ENCODE peak calls at places on chromosomes 11 and 22, in ten cellular contexts. D is fibroblast of the aortic adventitia; U is HCT116; C is endodermal cell; B is CD4-positive, alpha-beta memory T cell; M is dorsolateral prefrontal cortex; N is effector memory CD4-positive, alpha-beta T cell; Y is RWPE2; H is cardiac fibroblast; S is GM23338. T is an unnamed sample.

GRCh38 chr11:65066805-65067291 is 8.5 kb upstream of the NAALADL1 start:
- DNase-seq in D (no peak), U (no peak), C (peak), B (no peak), M (no peak), N (no peak), Y (no peak), H (no peak), S (peak), T (no peak)

GRCh38 chr11:65431452-65432132 is 9.0 kb downstream of the NEAT1 start:
- DNase-seq in D (peak), U (no peak), C (no peak), B (peak), M (no peak), N (no peak), Y (no peak), H (peak), S (no peak), T (peak)

GRCh38 chr11:114379394-114380069 is 20.8 kb downstream of the C11orf71 start:
- DNase-seq in D (no peak), U (no peak), C (no peak), B (no peak), M (no peak), N (no peak), Y (no peak), H (no peak), S (no peak), T (no peak)

GRCh38 chr11:61080526-61080925 is 21.8 kb upstream of the CD5 start:
- DNase-seq in D (no peak), U (no peak), C (no peak), B (peak), M (no peak), N (no peak), Y (no peak), H (no peak), S (no peak), T (no peak)

GRCh38 chr11:34052608-34053160 is 1.2 kb downstream of the CAPRIN1 start:
- DNase-seq in D (no peak), U (no peak), C (peak), B (no peak), M (no peak), N (no peak), Y (no peak), H (no peak), S (peak), T (no peak)

GRCh38 chr11:18987454-18988231 is 48.4 kb upstream of the MRGPRX1 start:
- DNase-seq in D (peak), U (peak), C (no peak), B (no peak), M (no peak), N (no peak), Y (peak), H (peak), S (no peak), T (peak)

GRCh38 chr11:46238967-46239800 is 38.3 kb upstream of the CREB3L1 start:
- DNase-seq in D (peak), U (peak), C (peak), B (peak), M (peak), N (peak), Y (peak), H (peak), S (peak), T (peak)

GRCh38 chr22:17264321-17265052 is 45.3 kb upstream of the ADA2 start:
- DNase-seq in D (peak), U (no peak), C (peak), B (no peak), M (no peak), N (no peak), Y (no peak), H (peak), S (peak), T (peak)

GRCh38 chr11:124961972-124962609 is 8.1 kb downstream of the CCDC15 start:
- DNase-seq in D (peak), U (peak), C (no peak), B (peak), M (no peak), N (no peak), Y (no peak), H (peak), S (peak), T (peak)

GRCh38 chr11:32440920-32441319 is 5.6 kb upstream of the WT1 start:
- DNase-seq in D (no peak), U (no peak), C (peak), B (no peak), M (no peak), N (no peak), Y (no peak), H (no peak), S (peak), T (no peak)

GRCh38 chr11:10091314-10092045 is 202.5 kb downstream of the SBF2 start:
- DNase-seq in D (peak), U (no peak), C (no peak), B (no peak), M (no peak), N (no peak), Y (no peak), H (no peak), S (no peak), T (no peak)

GRCh38 chr11:57566035-57566504 is 1.4 kb downstream of the UBE2L6 start:
- DNase-seq in D (peak), U (no peak), C (no peak), B (peak), M (no peak), N (peak), Y (no peak), H (peak), S (no peak), T (peak)

GRCh38 chr11:12086271-12087074 is 23.9 kb upstream of the MICAL2 start:
- DNase-seq in D (peak), U (peak), C (no peak), B (no peak), M (no peak), N (no peak), Y (no peak), H (peak), S (no peak), T (peak)

GRCh38 chr11:707817-708420 is 1.9 kb downstream of the EPS8L2 start:
- DNase-seq in D (no peak), U (no peak), C (peak), B (no peak), M (no peak), N (no peak), Y (peak), H (no peak), S (no peak), T (no peak)

GRCh38 chr11:43868852-43869567 is 11.6 kb upstream of the ALKBH3 start:
- DNase-seq in D (peak), U (no peak), C (no peak), B (peak), M (no peak), N (no peak), Y (no peak), H (peak), S (no peak), T (peak)

GRCh38 chr11:46272816-46273427 is 4.5 kb upstream of the CREB3L1 start:
- DNase-seq in D (peak), U (no peak), C (no peak), B (no peak), M (no peak), N (no peak), Y (no peak), H (peak), S (no peak), T (peak)

GRCh38 chr22:26656896-26657851 is at the start of gene MIAT:
- DNase-seq in D (no peak), U (no peak), C (peak), B (peak), M (peak), N (peak), Y (no peak), H (peak), S (peak), T (no peak)

GRCh38 chr22:43449205-43449830 is 37.5 kb downstream of the MPPED1 start:
- DNase-seq in D (no peak), U (no peak), C (peak), B (no peak), M (no peak), N (no peak), Y (no peak), H (no peak), S (peak), T (no peak)

GRCh38 chr11:20055312-20055711 is 105.0 kb downstream of the DBX1 start:
- DNase-seq in D (peak), U (no peak), C (no peak), B (no peak), M (no peak), N (no peak), Y (no peak), H (no peak), S (no peak), T (no peak)

GRCh38 chr22:19819911-19820879 is 34.5 kb downstream of the GNB1L start:
- DNase-seq in D (no peak), U (no peak), C (peak), B (no peak), M (peak), N (no peak), Y (no peak), H (no peak), S (no peak), T (no peak)

GRCh38 chr22:24026733-24027132 is 15.6 kb downstream of the CABIN1 start:
- DNase-seq in D (no peak), U (no peak), C (no peak), B (no peak), M (no peak), N (no peak), Y (no peak), H (no peak), S (no peak), T (no peak)

DNA sequence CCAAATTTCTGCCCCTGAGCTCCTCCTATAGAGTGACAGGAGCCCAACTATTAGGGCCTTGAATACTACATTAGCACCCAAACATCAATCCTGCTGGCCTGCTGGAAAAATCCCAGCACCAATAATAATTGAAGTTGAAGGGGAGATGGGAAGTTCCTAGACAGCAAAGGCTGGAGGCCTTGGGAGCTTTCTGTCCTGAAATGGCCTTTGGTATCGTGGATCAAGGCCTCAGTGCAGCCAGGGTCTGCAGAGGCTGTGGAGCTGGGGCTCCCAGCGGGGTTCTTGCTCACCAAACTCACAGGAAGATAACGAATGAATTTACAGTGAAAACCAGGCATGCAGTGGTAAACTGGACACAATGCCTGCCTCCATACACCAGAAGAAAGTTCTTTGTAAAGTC is 9.2 kb upstream of the MICALL1 start:
- DNase-seq in D (no peak), U (no peak), C (no peak), B (no peak), M (no peak), N (no peak), Y (no peak), H (no peak), S (no peak), T (no peak)
- H3K4me3 ChIP-seq in D (no peak), U (no peak), C (no peak), B (no peak), M (no peak), N (no peak), Y (no peak), H (no peak), S (no peak), T (no peak)

GRCh38 chr11:117696489-117696888 is 100.5 kb downstream of the DSCAML1 start:
- DNase-seq in D (no peak), U (no peak), C (no peak), B (no peak), M (no peak), N (no peak), Y (no peak), H (no peak), S (no peak), T (no peak)
- H3K4me3 ChIP-seq in D (no peak), U (no peak), C (no peak), B (no peak), M (no peak), N (no peak), Y (no peak), H (no peak), S (no peak), T (no peak)

GRCh38 chr11:107018274-107018901 is at the start of gene GUCY1A2:
- DNase-seq in D (no peak), U (no peak), C (peak), B (no peak), M (peak), N (no peak), Y (peak), H (peak), S (peak), T (no peak)
- H3K4me3 ChIP-seq in D (peak), U (no peak), C (peak), B (no peak), M (peak), N (no peak), Y (peak), H (peak), S (peak), T (peak)

DNA sequence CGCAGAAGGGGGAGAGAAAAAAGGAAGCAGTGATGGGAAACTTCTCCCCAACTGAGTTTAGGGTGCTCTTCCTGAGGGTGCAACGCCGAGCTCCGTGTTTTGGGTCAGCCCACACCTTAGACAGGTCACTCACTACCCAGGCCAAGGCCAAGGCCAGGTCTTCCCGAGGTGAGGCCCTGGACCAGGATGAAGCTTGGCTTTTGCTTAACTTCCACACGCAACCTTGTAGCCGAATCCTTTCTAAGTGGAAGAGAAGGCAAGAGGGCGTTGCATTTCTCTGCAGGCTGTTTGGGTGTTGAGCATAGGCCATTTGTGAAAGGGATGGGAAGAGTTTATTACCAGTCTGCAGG is 1.4 kb downstream of the KREMEN1 start:
- DNase-seq in D (no peak), U (no peak), C (no peak), B (no peak), M (no peak), N (no peak), Y (no peak), H (no peak), S (peak), T (no peak)
- H3K4me3 ChIP-seq in D (peak), U (peak), C (peak), B (no peak), M (peak), N (no peak), Y (peak), H (peak), S (peak), T (peak)